ENCODE peak calls at places on chromosomes 1 and 21, in five cellular contexts. One of them, this sample, is unnamed.

GRCh38 chr21:17371470-17371869 is 141.4 kb upstream of the CXADR start:
- DNase-seq in nephron progenitor cell: no peak
- DNase-seq in activated B cell treated with CpG ODN at 0.5 μM for 24 hours: no peak
- DNase-seq in SK-N-SH: no peak
- DNase-seq in HCT116: no peak
- DNase-seq in this sample: no peak

GRCh38 chr21:36859744-36860501 is 106.5 kb downstream of the HLCS start:
- DNase-seq in activated B cell treated with CpG ODN at 0.5 μM for 24 hours: no peak
- DNase-seq in SK-N-SH: peak; percentile 41
- DNase-seq in nephron progenitor cell: peak; percentile 52
- DNase-seq in HCT116: no peak
- DNase-seq in this sample: no peak

GRCh38 chr1:168763031-168763430 is 34.0 kb upstream of the DPT start:
- DNase-seq in activated B cell treated with CpG ODN at 0.5 μM for 24 hours: no peak
- DNase-seq in SK-N-SH: no peak
- DNase-seq in nephron progenitor cell: no peak
- DNase-seq in HCT116: no peak
- DNase-seq in this sample: no peak

GRCh38 chr21:14987370-14988170 is 77.2 kb downstream of the NRIP1 start:
- DNase-seq in HCT116: no peak
- DNase-seq in nephron progenitor cell: no peak
- DNase-seq in SK-N-SH: no peak
- DNase-seq in activated B cell treated with CpG ODN at 0.5 μM for 24 hours: no peak
- DNase-seq in this sample: no peak

GRCh38 chr1:101025283-101025679 is 303 bp downstream of the DPH5 start:
- DNase-seq in HCT116: no peak
- DNase-seq in nephron progenitor cell: peak; percentile 8
- DNase-seq in activated B cell treated with CpG ODN at 0.5 μM for 24 hours: no peak
- DNase-seq in SK-N-SH: peak; percentile 29
- DNase-seq in this sample: no peak

GRCh38 chr1:42931911-42932422 is 26.7 kb downstream of the SLC2A1 start:
- DNase-seq in SK-N-SH: no peak
- DNase-seq in HCT116: no peak
- DNase-seq in nephron progenitor cell: no peak
- DNase-seq in activated B cell treated with CpG ODN at 0.5 μM for 24 hours: peak; percentile 82
- DNase-seq in this sample: no peak

GRCh38 chr1:219459321-219460105 is 153.4 kb downstream of the ZC3H11B start:
- DNase-seq in SK-N-SH: peak; percentile 36
- DNase-seq in HCT116: no peak
- DNase-seq in activated B cell treated with CpG ODN at 0.5 μM for 24 hours: no peak
- DNase-seq in nephron progenitor cell: no peak
- DNase-seq in this sample: no peak

GRCh38 chr1:185073725-185074124 is 28.4 kb downstream of the RNF2 start:
- DNase-seq in nephron progenitor cell: no peak
- DNase-seq in activated B cell treated with CpG ODN at 0.5 μM for 24 hours: no peak
- DNase-seq in SK-N-SH: no peak
- DNase-seq in HCT116: no peak
- DNase-seq in this sample: no peak

GRCh38 chr1:78229344-78229743 is 183.6 kb downstream of the GIPC2 start:
- DNase-seq in HCT116: no peak
- DNase-seq in SK-N-SH: no peak
- DNase-seq in nephron progenitor cell: no peak
- DNase-seq in activated B cell treated with CpG ODN at 0.5 μM for 24 hours: no peak
- DNase-seq in this sample: no peak

GRCh38 chr1:180548686-180549326 is 10.0 kb upstream of the OVAAL start:
- DNase-seq in activated B cell treated with CpG ODN at 0.5 μM for 24 hours: no peak
- DNase-seq in SK-N-SH: no peak
- DNase-seq in HCT116: no peak
- DNase-seq in nephron progenitor cell: no peak
- DNase-seq in this sample: no peak

GRCh38 chr1:37732111-37732780 is 32.7 kb downstream of the EPHA10 start:
- DNase-seq in nephron progenitor cell: no peak
- DNase-seq in HCT116: no peak
- DNase-seq in activated B cell treated with CpG ODN at 0.5 μM for 24 hours: no peak
- DNase-seq in SK-N-SH: no peak
- DNase-seq in this sample: no peak

GRCh38 chr1:202642619-202643291 is 67.5 kb downstream of the SYT2 start:
- DNase-seq in SK-N-SH: peak; percentile 58
- DNase-seq in HCT116: no peak
- DNase-seq in activated B cell treated with CpG ODN at 0.5 μM for 24 hours: no peak
- DNase-seq in nephron progenitor cell: peak; percentile 44
- DNase-seq in this sample: no peak

GRCh38 chr1:228861830-228862176 is 126.5 kb downstream of the RHOU start:
- DNase-seq in activated B cell treated with CpG ODN at 0.5 μM for 24 hours: no peak
- DNase-seq in SK-N-SH: no peak
- DNase-seq in nephron progenitor cell: no peak
- DNase-seq in HCT116: no peak
- DNase-seq in this sample: no peak

GRCh38 chr21:35674895-35675470 is 385.3 kb downstream of the SETD4 start:
- DNase-seq in activated B cell treated with CpG ODN at 0.5 μM for 24 hours: no peak
- DNase-seq in nephron progenitor cell: no peak
- DNase-seq in SK-N-SH: no peak
- DNase-seq in HCT116: no peak
- DNase-seq in this sample: no peak

GRCh38 chr21:32425628-32426027 is 13.1 kb downstream of the EVA1C start:
- DNase-seq in activated B cell treated with CpG ODN at 0.5 μM for 24 hours: no peak
- DNase-seq in nephron progenitor cell: no peak
- DNase-seq in SK-N-SH: no peak
- DNase-seq in HCT116: no peak
- DNase-seq in this sample: no peak

GRCh38 chr1:26666855-26667254 is 29.0 kb upstream of the ARID1A start:
- DNase-seq in SK-N-SH: no peak
- DNase-seq in HCT116: no peak
- DNase-seq in activated B cell treated with CpG ODN at 0.5 μM for 24 hours: no peak
- DNase-seq in nephron progenitor cell: no peak
- DNase-seq in this sample: no peak

GRCh38 chr1:211525101-211525676 is 33.2 kb upstream of the RD3 start:
- DNase-seq in activated B cell treated with CpG ODN at 0.5 μM for 24 hours: no peak
- DNase-seq in HCT116: no peak
- DNase-seq in SK-N-SH: no peak
- DNase-seq in nephron progenitor cell: no peak
- DNase-seq in this sample: no peak

GRCh38 chr1:234999513-234999940 is 129.1 kb downstream of the TOMM20 start:
- DNase-seq in SK-N-SH: no peak
- DNase-seq in HCT116: no peak
- DNase-seq in activated B cell treated with CpG ODN at 0.5 μM for 24 hours: peak; percentile 11
- DNase-seq in nephron progenitor cell: no peak
- DNase-seq in this sample: no peak

GRCh38 chr1:240492832-240493440 is 119.0 kb downstream of the GREM2 start:
- DNase-seq in nephron progenitor cell: peak; percentile 45
- DNase-seq in activated B cell treated with CpG ODN at 0.5 μM for 24 hours: no peak
- DNase-seq in HCT116: no peak
- DNase-seq in SK-N-SH: peak; percentile 64
- DNase-seq in this sample: no peak

GRCh38 chr21:35528109-35529042 is 479.3 kb upstream of the RUNX1 start:
- DNase-seq in HCT116: no peak
- DNase-seq in SK-N-SH: no peak
- DNase-seq in nephron progenitor cell: peak; percentile 35
- DNase-seq in activated B cell treated with CpG ODN at 0.5 μM for 24 hours: peak; percentile 40
- DNase-seq in this sample: no peak

GRCh38 chr1:232704694-232705680 is 75.1 kb upstream of the SIPA1L2 start:
- DNase-seq in nephron progenitor cell: no peak
- DNase-seq in activated B cell treated with CpG ODN at 0.5 μM for 24 hours: no peak
- DNase-seq in HCT116: peak; percentile 37
- DNase-seq in SK-N-SH: peak; percentile 19
- DNase-seq in this sample: peak; percentile 31

GRCh38 chr1:243562473-243562872 is 287.6 kb downstream of the AKT3 start:
- DNase-seq in SK-N-SH: no peak
- DNase-seq in HCT116: no peak
- DNase-seq in activated B cell treated with CpG ODN at 0.5 μM for 24 hours: no peak
- DNase-seq in nephron progenitor cell: no peak
- DNase-seq in this sample: no peak

GRCh38 chr1:174258148-174258550 is 98.8 kb downstream of the RABGAP1L start:
- DNase-seq in HCT116: peak; percentile 45
- DNase-seq in SK-N-SH: peak; percentile 36
- DNase-seq in activated B cell treated with CpG ODN at 0.5 μM for 24 hours: no peak
- DNase-seq in nephron progenitor cell: peak; percentile 55
- DNase-seq in this sample: no peak

DNA sequence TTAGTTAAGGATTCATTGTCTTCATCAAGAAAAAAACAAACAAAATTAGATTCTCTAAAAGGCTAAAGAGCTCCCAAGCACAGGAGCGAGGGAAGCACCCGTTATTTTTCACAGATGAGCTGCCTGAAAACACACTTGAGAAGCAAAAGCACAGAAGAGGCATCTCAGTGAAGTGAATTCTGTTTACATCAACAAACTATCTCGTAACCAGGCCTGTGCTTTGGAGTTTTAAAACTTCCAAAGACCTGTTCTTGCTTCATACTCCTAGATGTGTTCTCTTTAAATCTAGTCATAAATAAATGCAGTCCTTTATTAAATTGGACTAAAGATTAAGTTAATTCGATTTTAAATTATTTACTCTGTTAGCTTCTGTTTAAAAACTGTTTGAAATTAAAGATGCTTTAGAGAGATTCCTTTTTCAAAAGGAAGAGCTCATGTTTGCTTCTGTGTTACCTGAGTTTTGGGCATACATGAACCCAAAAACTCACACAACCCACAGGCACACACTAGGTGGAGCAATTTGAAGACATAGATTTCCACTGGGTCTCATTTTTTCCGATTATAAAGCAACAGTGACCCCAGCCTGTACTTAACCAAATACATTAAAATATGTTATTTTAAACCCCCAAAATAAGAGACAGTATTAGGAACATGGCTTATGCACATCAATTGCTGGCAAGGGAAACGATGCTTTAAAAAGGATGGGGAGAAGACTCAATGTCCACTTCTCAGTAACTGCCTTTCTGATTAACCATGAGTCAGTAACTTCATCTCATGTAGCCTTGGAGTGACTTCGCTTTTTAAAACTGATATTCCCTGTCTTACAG is 648.2 kb downstream of the SMYD3 start:
- DNase-seq in activated B cell treated with CpG ODN at 0.5 μM for 24 hours: no peak
- DNase-seq in SK-N-SH: peak; percentile 49
- DNase-seq in nephron progenitor cell: no peak
- DNase-seq in HCT116: no peak
- DNase-seq in this sample: no peak
- TF ChIP-seq CTCF in activated B cell treated with CpG ODN at 0.5 μM for 24 hours: no peak
- TF ChIP-seq CTCF in SK-N-SH: peak; percentile 67
- TF ChIP-seq CTCF in nephron progenitor cell: no peak
- TF ChIP-seq CTCF in HCT116: no peak
- TF ChIP-seq CTCF in this sample: no peak

GRCh38 chr1:224703702-224704408 is 87.7 kb downstream of the CNIH3 start:
- DNase-seq in HCT116: no peak
- DNase-seq in activated B cell treated with CpG ODN at 0.5 μM for 24 hours: no peak
- DNase-seq in nephron progenitor cell: no peak
- DNase-seq in SK-N-SH: no peak
- DNase-seq in this sample: no peak

GRCh38 chr1:224697888-224698450 is 81.9 kb downstream of the CNIH3 start:
- DNase-seq in HCT116: no peak
- DNase-seq in nephron progenitor cell: no peak
- DNase-seq in SK-N-SH: no peak
- DNase-seq in activated B cell treated with CpG ODN at 0.5 μM for 24 hours: no peak
- DNase-seq in this sample: no peak

GRCh38 chr1:224704409-224704735 is 88.3 kb downstream of the CNIH3 start:
- DNase-seq in HCT116: no peak
- DNase-seq in activated B cell treated with CpG ODN at 0.5 μM for 24 hours: no peak
- DNase-seq in SK-N-SH: no peak
- DNase-seq in nephron progenitor cell: no peak
- DNase-seq in this sample: no peak

GRCh38 chr1:224696891-224697765 is 81.0 kb downstream of the CNIH3 start:
- DNase-seq in activated B cell treated with CpG ODN at 0.5 μM for 24 hours: no peak
- DNase-seq in SK-N-SH: no peak
- DNase-seq in nephron progenitor cell: no peak
- DNase-seq in HCT116: no peak
- DNase-seq in this sample: no peak

DNA sequence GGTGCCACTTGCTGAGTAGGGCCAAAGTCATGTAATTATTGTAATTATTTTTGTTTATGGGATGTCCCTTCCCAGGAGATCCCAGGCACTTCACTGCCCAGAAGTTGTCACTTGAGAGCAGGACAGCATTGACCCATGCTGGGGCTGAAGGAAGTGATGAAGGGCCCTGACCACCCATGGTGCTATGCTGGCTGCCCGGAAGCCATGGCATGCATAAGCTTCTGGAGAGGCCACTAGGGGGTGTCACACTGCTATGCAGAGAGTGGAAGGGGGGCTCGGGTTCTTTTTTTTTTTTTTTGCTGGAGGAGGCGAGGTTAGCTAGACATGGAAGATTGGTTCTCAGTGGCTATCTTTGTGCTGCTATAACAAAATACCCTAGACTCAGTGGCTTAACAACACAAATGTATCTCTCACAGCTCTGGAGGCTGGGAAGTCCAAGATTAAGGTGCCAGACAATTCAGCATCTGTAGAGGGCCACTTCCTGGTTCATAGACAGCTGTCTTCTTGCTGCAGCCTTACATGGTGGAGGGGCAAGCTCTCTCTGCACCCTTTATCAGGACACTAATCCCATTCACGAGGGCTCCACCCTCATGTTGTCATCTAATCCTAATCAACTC is 84.9 kb downstream of the CNIH3 start:
- DNase-seq in activated B cell treated with CpG ODN at 0.5 μM for 24 hours: no peak
- DNase-seq in HCT116: peak; percentile 24
- DNase-seq in SK-N-SH: peak; percentile 44
- DNase-seq in nephron progenitor cell: peak; percentile 30
- DNase-seq in this sample: no peak
- TF ChIP-seq CTCF in activated B cell treated with CpG ODN at 0.5 μM for 24 hours: no peak
- TF ChIP-seq CTCF in HCT116: peak; percentile 76
- TF ChIP-seq CTCF in SK-N-SH: peak; percentile 55
- TF ChIP-seq CTCF in nephron progenitor cell: peak; percentile 29
- TF ChIP-seq CTCF in this sample: no peak

DNA sequence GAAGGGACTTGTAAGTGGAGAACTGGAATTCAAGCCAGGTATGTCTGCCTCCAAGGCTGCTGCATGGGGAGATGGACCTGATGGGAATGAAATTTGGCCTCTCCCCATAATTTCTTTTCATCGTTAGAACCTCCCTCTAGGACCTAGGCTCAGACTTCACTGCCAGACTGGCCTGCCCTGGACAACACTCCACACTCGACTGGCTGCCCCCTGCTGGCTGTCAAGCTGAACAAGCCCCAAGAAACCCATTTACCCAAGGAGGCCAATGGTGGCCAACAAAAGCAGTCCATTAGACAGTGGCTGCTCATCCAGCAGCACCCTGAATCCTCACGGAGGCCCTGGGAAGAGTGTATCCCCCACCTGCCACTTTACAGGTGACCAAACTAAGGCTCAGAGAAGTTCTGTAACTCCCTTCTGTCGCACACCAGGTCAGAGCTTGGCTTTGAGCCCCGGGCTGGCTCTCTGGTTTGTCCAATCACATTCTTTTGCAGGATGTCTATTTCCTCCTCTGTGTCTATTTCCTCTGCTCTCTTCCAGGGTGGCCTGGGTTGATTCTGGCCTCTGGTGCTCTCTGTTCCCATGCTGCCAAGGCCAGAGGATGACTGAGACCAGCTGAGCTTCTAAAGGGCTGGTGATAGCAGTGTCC is 3.8 kb downstream of the RNF186 start:
- DNase-seq in SK-N-SH: peak; percentile 61
- DNase-seq in nephron progenitor cell: peak; percentile 34
- DNase-seq in HCT116: peak; percentile 34
- DNase-seq in activated B cell treated with CpG ODN at 0.5 μM for 24 hours: no peak
- DNase-seq in this sample: no peak
- TF ChIP-seq CTCF in SK-N-SH: peak; percentile 61
- TF ChIP-seq CTCF in nephron progenitor cell: peak; percentile 33
- TF ChIP-seq CTCF in HCT116: peak; percentile 75
- TF ChIP-seq CTCF in activated B cell treated with CpG ODN at 0.5 μM for 24 hours: no peak
- TF ChIP-seq CTCF in this sample: no peak

GRCh38 chr1:74767490-74767889 is 34.5 kb downstream of the TYW3 start:
- DNase-seq in HCT116: peak; percentile 44
- DNase-seq in nephron progenitor cell: peak; percentile 4
- DNase-seq in SK-N-SH: no peak
- DNase-seq in activated B cell treated with CpG ODN at 0.5 μM for 24 hours: no peak
- DNase-seq in this sample: no peak
- TF ChIP-seq CTCF in HCT116: peak; percentile 71
- TF ChIP-seq CTCF in nephron progenitor cell: peak; percentile 37
- TF ChIP-seq CTCF in SK-N-SH: peak; percentile 44
- TF ChIP-seq CTCF in activated B cell treated with CpG ODN at 0.5 μM for 24 hours: no peak
- TF ChIP-seq CTCF in this sample: no peak